ENCODE peak calls at places on chromosome 10, in nine cellular contexts. Z is NCI-H1092 treated with DMSO at 0.1 percent for 48 hours; T is AG20443; E is H54; C is T-helper 9 cell; M is frontal cortex; W is activated naive CD8-positive, alpha-beta T cell treated with anti-CD3 and anti-CD28 coated beads, Interleukin-2, amount 50 U/mL, for 24 hours; I is left lobe of liver; R is HFF-Myc. V is an unnamed sample.

GRCh38 chr10:58513189-58514101 is 773 bp downstream of the BICC1 start:
- DNase-seq in Z (peak; percentile 40), T (peak; percentile 73), E (peak; percentile 35), C (no peak), M (peak; percentile 51), W (no peak), I (peak; percentile 44), R (peak; percentile 73), V (no peak)

GRCh38 chr10:92208736-92209135 is 82.1 kb downstream of the CPEB3 start:
- DNase-seq in Z (no peak), T (peak; percentile 12), E (no peak), C (no peak), M (no peak), W (no peak), I (no peak), R (no peak), V (no peak)

GRCh38 chr10:112950714-112951348 is 784 bp downstream of the TCF7L2 start:
- DNase-seq in Z (no peak), T (no peak), E (no peak), C (peak; percentile 5), M (peak; percentile 32), W (peak; percentile 24), I (peak; percentile 53), R (no peak), V (no peak)

GRCh38 chr10:34495938-34496337 is 319.2 kb downstream of the PARD3 start:
- DNase-seq in Z (no peak), T (no peak), E (no peak), C (no peak), M (no peak), W (no peak), I (no peak), R (no peak), V (no peak)

GRCh38 chr10:66783296-66783695 is 142.5 kb upstream of the LRRTM3 start:
- DNase-seq in Z (no peak), T (no peak), E (peak; percentile 14), C (no peak), M (no peak), W (no peak), I (no peak), R (no peak), V (no peak)

GRCh38 chr10:113252650-113253560 is 299.9 kb upstream of the HABP2 start:
- DNase-seq in Z (no peak), T (peak; percentile 41), E (no peak), C (no peak), M (no peak), W (no peak), I (no peak), R (peak; percentile 31), V (no peak)

GRCh38 chr10:28533571-28534304 is 820 bp downstream of the WAC start:
- DNase-seq in Z (peak; percentile 39), T (peak; percentile 69), E (peak; percentile 35), C (peak; percentile 58), M (peak; percentile 69), W (peak; percentile 73), I (peak; percentile 77), R (no peak), V (peak; percentile 34)

GRCh38 chr10:75426880-75427279 is 4.5 kb upstream of the LRMDA start:
- DNase-seq in Z (no peak), T (no peak), E (no peak), C (no peak), M (no peak), W (no peak), I (no peak), R (no peak), V (no peak)

GRCh38 chr10:131141645-131142445 is 169.7 kb downstream of the TCERG1L start:
- DNase-seq in Z (peak; percentile 79), T (no peak), E (no peak), C (no peak), M (no peak), W (no peak), I (no peak), R (no peak), V (no peak)

GRCh38 chr10:29435809-29436501 is 147.1 kb downstream of the LYZL1 start:
- DNase-seq in Z (no peak), T (peak; percentile 44), E (no peak), C (no peak), M (no peak), W (no peak), I (no peak), R (no peak), V (no peak)

GRCh38 chr10:23439920-23440875 is 1.3 kb downstream of the OTUD1 start:
- DNase-seq in Z (no peak), T (peak; percentile 47), E (no peak), C (peak; percentile 5), M (no peak), W (peak; percentile 41), I (peak; percentile 59), R (no peak), V (peak; percentile 21)

GRCh38 chr10:77673086-77673485 is 35.5 kb upstream of the KCNMA1 start:
- DNase-seq in Z (no peak), T (peak; percentile 29), E (peak; percentile 61), C (no peak), M (no peak), W (no peak), I (no peak), R (no peak), V (no peak)

GRCh38 chr10:26215923-26216576 is 524 bp upstream of the GAD2 start:
- DNase-seq in Z (peak; percentile 76), T (peak; percentile 77), E (no peak), C (no peak), M (peak; percentile 54), W (peak; percentile 54), I (no peak), R (no peak), V (no peak)

GRCh38 chr10:7337431-7338171 is 73.2 kb downstream of the SFMBT2 start:
- DNase-seq in Z (no peak), T (no peak), E (no peak), C (no peak), M (peak; percentile 10), W (peak; percentile 38), I (no peak), R (no peak), V (no peak)

GRCh38 chr10:71035511-71036278 is 147.3 kb upstream of the PCBD1 start:
- DNase-seq in Z (no peak), T (no peak), E (no peak), C (no peak), M (no peak), W (no peak), I (no peak), R (no peak), V (no peak)

GRCh38 chr10:68462536-68462935 is 9.2 kb downstream of the DNA2 start:
- DNase-seq in Z (no peak), T (no peak), E (no peak), C (no peak), M (no peak), W (no peak), I (no peak), R (no peak), V (no peak)

GRCh38 chr10:91796332-91797076 is 1.7 kb upstream of the TNKS2 start:
- DNase-seq in Z (no peak), T (peak; percentile 17), E (no peak), C (peak; percentile 41), M (no peak), W (peak; percentile 59), I (peak; percentile 54), R (no peak), V (peak; percentile 65)

GRCh38 chr10:6272126-6272525 is 69.4 kb downstream of the PFKFB3 start:
- DNase-seq in Z (no peak), T (no peak), E (no peak), C (no peak), M (no peak), W (no peak), I (peak; percentile 76), R (no peak), V (no peak)

GRCh38 chr10:67779455-67780205 is 58.4 kb downstream of the DNAJC12 start:
- DNase-seq in Z (peak; percentile 60), T (peak; percentile 73), E (peak; percentile 38), C (peak; percentile 55), M (peak; percentile 39), W (peak; percentile 66), I (peak; percentile 58), R (peak; percentile 65), V (peak; percentile 86)

GRCh38 chr10:88270061-88270808 is 312.9 kb downstream of the RNLS start:
- DNase-seq in Z (no peak), T (no peak), E (no peak), C (no peak), M (no peak), W (no peak), I (no peak), R (no peak), V (no peak)

GRCh38 chr10:102962259-102962658 is 44.2 kb downstream of the CNNM2 start:
- DNase-seq in Z (no peak), T (no peak), E (no peak), C (no peak), M (no peak), W (no peak), I (no peak), R (no peak), V (no peak)